ENCODE peak calls at places on chromosomes 4 and X, in five cellular contexts. One of them, this sample, is unnamed.
A peak's percentile ranks its signal among the peaks of the same experiment; 100 is the strongest.

GRCh38 chrX:134948333-134949241 is 42.2 kb upstream of the SMIM10 start:
- DNase-seq in HepG2: peak; percentile 88
- DNase-seq in K562: no peak
- DNase-seq in GM12878: no peak
- DNase-seq in A549: peak; percentile 41
- DNase-seq in this sample: no peak

GRCh38 chr4:18847276-18847890 is 825.8 kb upstream of the LCORL start:
- DNase-seq in HepG2: no peak
- DNase-seq in A549: no peak
- DNase-seq in GM12878: no peak
- DNase-seq in K562: no peak
- DNase-seq in this sample: no peak

GRCh38 chrX:24231780-24232179 is 82.1 kb downstream of the SUPT20HL2 start:
- DNase-seq in K562: no peak
- DNase-seq in HepG2: no peak
- DNase-seq in A549: no peak
- DNase-seq in GM12878: no peak
- DNase-seq in this sample: no peak

GRCh38 chrX:48578661-48579128 is 4.4 kb downstream of the RBM3 start:
- DNase-seq in HepG2: no peak
- DNase-seq in K562: no peak
- DNase-seq in GM12878: no peak
- DNase-seq in A549: no peak
- DNase-seq in this sample: no peak

GRCh38 chr4:54225671-54226398 is 3.3 kb upstream of the PDGFRA start:
- DNase-seq in K562: no peak
- DNase-seq in GM12878: no peak
- DNase-seq in HepG2: no peak
- DNase-seq in A549: no peak
- DNase-seq in this sample: no peak

GRCh38 chr4:78625073-78625472 is 73.5 kb downstream of the ANXA3 start:
- DNase-seq in A549: no peak
- DNase-seq in K562: no peak
- DNase-seq in HepG2: no peak
- DNase-seq in GM12878: no peak
- DNase-seq in this sample: no peak

GRCh38 chrX:4397471-4397870 is 684.0 kb upstream of the PRKX start:
- DNase-seq in GM12878: no peak
- DNase-seq in HepG2: no peak
- DNase-seq in A549: no peak
- DNase-seq in K562: no peak
- DNase-seq in this sample: no peak

GRCh38 chr4:153785830-153786721 is 2.8 kb downstream of the SFRP2 start:
- DNase-seq in K562: no peak
- DNase-seq in GM12878: no peak
- DNase-seq in A549: no peak
- DNase-seq in HepG2: peak; percentile 3
- DNase-seq in this sample: no peak

GRCh38 chrX:87744391-87744790 is 226.8 kb downstream of the KLHL4 start:
- DNase-seq in HepG2: no peak
- DNase-seq in GM12878: no peak
- DNase-seq in K562: no peak
- DNase-seq in A549: no peak
- DNase-seq in this sample: no peak

GRCh38 chrX:46755656-46756055 is 3.3 kb downstream of the SLC9A7 start:
- DNase-seq in A549: no peak
- DNase-seq in HepG2: no peak
- DNase-seq in K562: no peak
- DNase-seq in GM12878: no peak
- DNase-seq in this sample: no peak

GRCh38 chr4:1939664-1940509 is 68.7 kb downstream of the NSD2 start:
- DNase-seq in GM12878: no peak
- DNase-seq in HepG2: peak; percentile 9
- DNase-seq in A549: no peak
- DNase-seq in K562: no peak
- DNase-seq in this sample: no peak

GRCh38 chr4:133593764-133594163 is 444.7 kb downstream of the PCDH10 start:
- DNase-seq in K562: no peak
- DNase-seq in GM12878: no peak
- DNase-seq in HepG2: no peak
- DNase-seq in A549: no peak
- DNase-seq in this sample: no peak

GRCh38 chr4:42302348-42302747 is 94.9 kb upstream of the SHISA3 start:
- DNase-seq in A549: no peak
- DNase-seq in HepG2: peak; percentile 68
- DNase-seq in GM12878: no peak
- DNase-seq in K562: peak; percentile 21
- DNase-seq in this sample: no peak

GRCh38 chr4:659851-660250 is 14.2 kb downstream of the ATP5ME start:
- DNase-seq in GM12878: no peak
- DNase-seq in A549: no peak
- DNase-seq in K562: no peak
- DNase-seq in HepG2: no peak
- DNase-seq in this sample: no peak

GRCh38 chr4:114598191-114599121 is at the start of gene UGT8:
- DNase-seq in GM12878: no peak
- DNase-seq in A549: no peak
- DNase-seq in HepG2: no peak
- DNase-seq in K562: peak; percentile 37
- DNase-seq in this sample: peak; percentile 84

GRCh38 chr4:140180577-140180976 is 26.6 kb upstream of the MAML3 start:
- DNase-seq in HepG2: no peak
- DNase-seq in A549: no peak
- DNase-seq in K562: no peak
- DNase-seq in GM12878: no peak
- DNase-seq in this sample: no peak

GRCh38 chrX:20218809-20219505 is 47.8 kb downstream of the RPS6KA3 start:
- DNase-seq in GM12878: no peak
- DNase-seq in A549: peak; percentile 5
- DNase-seq in HepG2: no peak
- DNase-seq in K562: peak; percentile 11
- DNase-seq in this sample: no peak
- TF ChIP-seq CTCF in GM12878: no peak
- TF ChIP-seq CTCF in A549: peak; percentile 9
- TF ChIP-seq CTCF in HepG2: no peak
- TF ChIP-seq CTCF in K562: no peak
- TF ChIP-seq CTCF in this sample: no peak

GRCh38 chr4:145920205-145920604 is 18.4 kb downstream of the ZNF827 start:
- DNase-seq in HepG2: no peak
- DNase-seq in GM12878: no peak
- DNase-seq in K562: no peak
- DNase-seq in A549: no peak
- DNase-seq in this sample: no peak
- TF ChIP-seq KDM1A in HepG2: no peak
- TF ChIP-seq KDM1A in GM12878: no peak
- TF ChIP-seq KDM1A in K562: no peak
- TF ChIP-seq KDM1A in A549: no peak
- TF ChIP-seq KDM1A in this sample: no peak

GRCh38 chr4:52987401-52988056 is 125.4 kb downstream of the RASL11B start:
- DNase-seq in HepG2: no peak
- DNase-seq in K562: no peak
- DNase-seq in GM12878: no peak
- DNase-seq in A549: no peak
- DNase-seq in this sample: no peak

GRCh38 chr4:52984469-52984868 is 122.4 kb downstream of the RASL11B start:
- DNase-seq in K562: no peak
- DNase-seq in A549: no peak
- DNase-seq in HepG2: no peak
- DNase-seq in GM12878: no peak
- DNase-seq in this sample: no peak

GRCh38 chr4:52982246-52982950 is 120.3 kb downstream of the RASL11B start:
- DNase-seq in GM12878: no peak
- DNase-seq in A549: peak; percentile 4
- DNase-seq in HepG2: peak; percentile 32
- DNase-seq in K562: peak; percentile 24
- DNase-seq in this sample: no peak

GRCh38 chr4:52979821-52980590 is 117.9 kb downstream of the RASL11B start:
- DNase-seq in HepG2: no peak
- DNase-seq in GM12878: no peak
- DNase-seq in A549: no peak
- DNase-seq in K562: no peak
- DNase-seq in this sample: no peak

DNA sequence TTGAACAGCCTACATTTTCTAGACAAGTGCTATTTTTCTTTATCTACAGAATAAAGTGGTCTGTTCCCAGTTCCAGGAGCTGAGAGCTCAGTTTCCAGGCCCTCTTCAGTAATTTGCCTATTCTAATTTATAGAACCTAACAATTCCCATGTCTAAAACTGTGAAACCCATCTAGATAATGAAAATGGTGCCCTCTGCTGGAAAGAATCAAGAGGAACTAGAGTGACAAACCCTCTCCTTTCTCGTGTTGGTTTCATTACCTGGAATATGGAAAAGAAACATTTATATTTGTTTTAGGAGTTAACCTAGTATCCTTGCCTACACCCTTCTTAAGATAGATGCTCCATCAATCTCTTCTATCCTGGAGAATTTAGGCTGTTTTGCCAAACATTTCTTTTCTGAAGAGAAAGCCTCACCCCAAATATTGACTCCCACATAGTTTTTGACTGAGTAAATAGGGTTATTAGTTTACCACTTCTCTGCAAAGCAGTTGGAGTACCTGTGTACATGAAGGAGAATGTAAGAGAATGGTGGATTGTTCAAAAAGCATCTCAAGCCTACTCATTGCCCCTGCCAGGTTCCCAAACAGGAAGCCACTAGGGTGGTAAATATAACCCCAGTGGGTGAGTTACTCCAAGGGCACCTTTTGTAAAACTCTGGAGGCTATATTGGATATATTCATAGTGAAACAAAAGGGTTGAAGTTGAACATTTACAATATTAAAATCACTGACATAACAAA is 121.6 kb downstream of the RASL11B start:
- DNase-seq in A549: peak; percentile 10
- DNase-seq in K562: peak; percentile 48
- DNase-seq in HepG2: peak; percentile 67
- DNase-seq in GM12878: no peak
- DNase-seq in this sample: no peak
- TF ChIP-seq CTCF in A549: peak; percentile 59
- TF ChIP-seq CTCF in K562: peak; percentile 52
- TF ChIP-seq CTCF in HepG2: peak; percentile 64
- TF ChIP-seq CTCF in GM12878: peak; percentile 42
- TF ChIP-seq CTCF in this sample: peak; percentile 52

GRCh38 chr4:40325406-40326019 is 9.6 kb upstream of the CHRNA9 start:
- DNase-seq in GM12878: no peak
- DNase-seq in HepG2: peak; percentile 54
- DNase-seq in K562: peak; percentile 76
- DNase-seq in A549: peak; percentile 59
- DNase-seq in this sample: no peak
- TF ChIP-seq KDM1A in GM12878: no peak
- TF ChIP-seq KDM1A in HepG2: no peak
- TF ChIP-seq KDM1A in K562: no peak
- TF ChIP-seq KDM1A in A549: no peak
- TF ChIP-seq KDM1A in this sample: no peak

DNA sequence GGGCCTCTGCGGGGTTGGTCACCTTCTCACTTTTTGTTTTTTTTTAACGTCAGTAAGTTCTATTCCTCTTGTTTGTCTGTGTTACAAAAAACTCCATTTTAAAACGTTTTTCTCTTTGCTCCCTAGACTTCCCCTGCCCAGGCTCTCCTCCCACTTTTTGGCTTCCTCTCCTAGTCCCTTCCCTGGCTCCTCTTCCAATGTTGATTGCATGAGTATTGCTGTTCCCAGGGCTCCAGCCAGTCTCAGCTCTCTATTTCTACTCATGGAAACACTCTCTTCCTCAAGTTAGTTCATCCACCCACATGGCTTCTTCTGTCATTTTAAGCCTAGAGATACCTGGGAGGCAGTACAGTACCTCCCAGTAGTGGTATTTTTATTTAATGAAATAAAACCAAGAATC is 52.7 kb upstream of the STX18 start:
- DNase-seq in K562: no peak
- DNase-seq in GM12878: no peak
- DNase-seq in A549: no peak
- DNase-seq in HepG2: no peak
- DNase-seq in this sample: no peak
- TF ChIP-seq CTCF in K562: no peak
- TF ChIP-seq CTCF in GM12878: no peak
- TF ChIP-seq CTCF in A549: no peak
- TF ChIP-seq CTCF in HepG2: no peak
- TF ChIP-seq CTCF in this sample: no peak

GRCh38 chr4:5465529-5465928 is 242.8 kb downstream of the EVC2 start:
- DNase-seq in K562: no peak
- DNase-seq in A549: no peak
- DNase-seq in HepG2: no peak
- DNase-seq in GM12878: no peak
- DNase-seq in this sample: no peak
- TF ChIP-seq KDM1A in K562: no peak
- TF ChIP-seq KDM1A in A549: no peak
- TF ChIP-seq KDM1A in HepG2: no peak
- TF ChIP-seq KDM1A in GM12878: no peak
- TF ChIP-seq KDM1A in this sample: no peak

GRCh38 chrX:120514236-120514635 is 45.1 kb upstream of the LAMP2 start:
- DNase-seq in K562: no peak
- DNase-seq in A549: peak; percentile 19
- DNase-seq in HepG2: peak; percentile 32
- DNase-seq in GM12878: no peak
- DNase-seq in this sample: no peak
- TF ChIP-seq CTCF in K562: peak; percentile 50
- TF ChIP-seq CTCF in A549: peak; percentile 62
- TF ChIP-seq CTCF in HepG2: peak; percentile 60
- TF ChIP-seq CTCF in GM12878: peak; percentile 13
- TF ChIP-seq CTCF in this sample: peak; percentile 33

GRCh38 chr4:19945501-19945900 is 306.2 kb upstream of the SLIT2 start:
- DNase-seq in GM12878: no peak
- DNase-seq in K562: no peak
- DNase-seq in HepG2: no peak
- DNase-seq in A549: no peak
- DNase-seq in this sample: no peak
- TF ChIP-seq KDM1A in GM12878: no peak
- TF ChIP-seq KDM1A in K562: no peak
- TF ChIP-seq KDM1A in HepG2: no peak
- TF ChIP-seq KDM1A in A549: no peak
- TF ChIP-seq KDM1A in this sample: no peak

DNA sequence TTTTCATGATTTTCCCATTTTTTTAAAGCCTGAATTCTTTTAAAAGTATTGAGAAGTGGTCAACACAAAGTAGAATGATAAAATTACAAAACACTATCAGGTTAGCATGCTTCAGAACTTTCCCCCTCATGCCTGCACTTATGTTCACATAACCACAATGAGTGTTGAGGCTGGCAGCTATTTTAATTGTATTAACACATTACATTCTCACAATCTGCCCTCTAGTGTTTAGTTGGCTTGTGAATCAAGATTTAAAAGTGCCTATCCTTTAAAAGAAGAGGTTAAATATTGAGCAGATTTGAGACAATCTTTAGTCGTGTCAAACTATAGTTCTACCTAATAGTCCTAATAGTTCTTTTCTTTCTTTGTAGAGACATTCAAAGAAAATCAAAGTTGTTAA is 93.6 kb upstream of the NAP1L5 start:
- DNase-seq in GM12878: no peak
- DNase-seq in HepG2: peak; percentile 14
- DNase-seq in A549: no peak
- DNase-seq in K562: no peak
- DNase-seq in this sample: no peak
- TF ChIP-seq CTCF in GM12878: no peak
- TF ChIP-seq CTCF in HepG2: peak; percentile 27
- TF ChIP-seq CTCF in A549: peak; percentile 36
- TF ChIP-seq CTCF in K562: no peak
- TF ChIP-seq CTCF in this sample: no peak

This sample was measured in H1.